ENCODE peak calls at places on chromosomes 16 and 17, in eight cellular contexts. Z is HepG2, E is OCI-LY7, P is aorta, J is lung, Q is transverse colon, T is upper lobe of right lung, S is tibial artery. O is an unnamed sample.

GRCh38 chr17:42865638-42866094 is 14.7 kb downstream of the AOC3 start:
- DNase-seq in Z (peak), E (no peak), P (no peak), J (no peak), Q (no peak), T (no peak), S (no peak), O (no peak)

GRCh38 chr16:75789237-75789636 is 62.9 kb upstream of the CPHXL start:
- DNase-seq in Z (peak), E (peak), P (no peak), J (no peak), Q (no peak), T (no peak), S (no peak), O (no peak)

GRCh38 chr16:83887088-83887487 is 11.8 kb upstream of the MLYCD start:
- DNase-seq in Z (no peak), E (peak), P (no peak), J (no peak), Q (peak), T (no peak), S (no peak), O (no peak)

GRCh38 chr16:59046335-59046734 is 312.2 kb upstream of the GOT2 start:
- DNase-seq in Z (no peak), E (no peak), P (no peak), J (no peak), Q (no peak), T (no peak), S (no peak), O (no peak)

GRCh38 chr17:40091691-40092397 is 8.5 kb downstream of the NR1D1 start:
- DNase-seq in Z (no peak), E (no peak), P (peak), J (no peak), Q (no peak), T (no peak), S (peak), O (no peak)

GRCh38 chr17:10022416-10022815 is 117.3 kb upstream of the RCVRN start:
- DNase-seq in Z (no peak), E (no peak), P (no peak), J (no peak), Q (no peak), T (no peak), S (no peak), O (no peak)

GRCh38 chr16:19410435-19411153 is 7.1 kb upstream of the TMC5 start:
- DNase-seq in Z (no peak), E (no peak), P (peak), J (peak), Q (peak), T (peak), S (peak), O (no peak)

GRCh38 chr16:25258856-25259179 is 1.2 kb upstream of the ZKSCAN2 start:
- DNase-seq in Z (no peak), E (peak), P (no peak), J (no peak), Q (no peak), T (no peak), S (no peak), O (no peak)

GRCh38 chr16:89404561-89404960 is 85.8 kb downstream of the ANKRD11 start:
- DNase-seq in Z (no peak), E (no peak), P (no peak), J (no peak), Q (peak), T (no peak), S (no peak), O (no peak)

GRCh38 chr16:66420396-66420795 is 6.7 kb upstream of the BEAN1 start:
- DNase-seq in Z (no peak), E (no peak), P (no peak), J (no peak), Q (no peak), T (no peak), S (no peak), O (no peak)

GRCh38 chr17:1576500-1576899 is 13.9 kb upstream of the PITPNA start:
- DNase-seq in Z (no peak), E (no peak), P (no peak), J (no peak), Q (no peak), T (no peak), S (no peak), O (no peak)

GRCh38 chr17:1573932-1574696 is 11.5 kb upstream of the PITPNA start:
- DNase-seq in Z (peak), E (peak), P (peak), J (peak), Q (peak), T (peak), S (peak), O (peak)

GRCh38 chr17:1577657-1578428 is 15.3 kb upstream of the PITPNA start:
- DNase-seq in Z (no peak), E (no peak), P (peak), J (no peak), Q (no peak), T (no peak), S (no peak), O (no peak)

GRCh38 chr17:1574697-1575471 is 12.3 kb upstream of the PITPNA start:
- DNase-seq in Z (no peak), E (no peak), P (no peak), J (no peak), Q (no peak), T (peak), S (no peak), O (no peak)

GRCh38 chr17:1577186-1577585 is 14.6 kb upstream of the PITPNA start:
- DNase-seq in Z (peak), E (no peak), P (peak), J (peak), Q (peak), T (peak), S (peak), O (no peak)
- H3K27ac ChIP-seq in Z (peak), E (no peak), P (peak), J (peak), Q (peak), T (peak), S (peak), O (no peak)

GRCh38 chr16:67963325-67964321 is 4.8 kb downstream of the SLC12A4 start:
- DNase-seq in Z (no peak), E (no peak), P (no peak), J (no peak), Q (no peak), T (no peak), S (no peak), O (no peak)
- H3K27ac ChIP-seq in Z (no peak), E (no peak), P (no peak), J (peak), Q (peak), T (peak), S (peak), O (no peak)

GRCh38 chr16:49696414-49697101 is 159.4 kb downstream of the ZNF423 start:
- DNase-seq in Z (no peak), E (no peak), P (no peak), J (no peak), Q (no peak), T (no peak), S (no peak), O (no peak)

GRCh38 chr16:49698931-49699715 is 156.8 kb downstream of the ZNF423 start:
- DNase-seq in Z (no peak), E (no peak), P (peak), J (no peak), Q (no peak), T (no peak), S (peak), O (no peak)

GRCh38 chr16:49698416-49698815 is 157.5 kb downstream of the ZNF423 start:
- DNase-seq in Z (no peak), E (no peak), P (peak), J (no peak), Q (no peak), T (no peak), S (peak), O (no peak)

GRCh38 chr16:49695782-49696413 is 160.0 kb downstream of the ZNF423 start:
- DNase-seq in Z (no peak), E (no peak), P (no peak), J (no peak), Q (no peak), T (no peak), S (no peak), O (no peak)

GRCh38 chr16:49697631-49698030 is 158.3 kb downstream of the ZNF423 start:
- DNase-seq in Z (no peak), E (no peak), P (no peak), J (no peak), Q (no peak), T (no peak), S (no peak), O (no peak)
- H3K27ac ChIP-seq in Z (no peak), E (no peak), P (no peak), J (no peak), Q (no peak), T (no peak), S (no peak), O (no peak)

GRCh38 chr16:56241596-56241995 is 50.3 kb downstream of the GNAO1 start:
- DNase-seq in Z (no peak), E (no peak), P (no peak), J (no peak), Q (no peak), T (no peak), S (no peak), O (no peak)
- H3K27ac ChIP-seq in Z (no peak), E (no peak), P (no peak), J (no peak), Q (peak), T (no peak), S (no peak), O (no peak)

GRCh38 chr16:27177031-27177774 is 26.1 kb upstream of the KDM8 start:
- DNase-seq in Z (no peak), E (no peak), P (no peak), J (no peak), Q (no peak), T (no peak), S (no peak), O (no peak)

GRCh38 chr16:27174798-27175197 is 28.5 kb upstream of the KDM8 start:
- DNase-seq in Z (no peak), E (no peak), P (no peak), J (no peak), Q (no peak), T (no peak), S (no peak), O (no peak)

GRCh38 chr16:27174007-27174406 is 29.3 kb upstream of the KDM8 start:
- DNase-seq in Z (no peak), E (peak), P (no peak), J (no peak), Q (peak), T (no peak), S (no peak), O (peak)

GRCh38 chr16:27179500-27180072 is 23.7 kb upstream of the KDM8 start:
- DNase-seq in Z (peak), E (peak), P (peak), J (peak), Q (peak), T (peak), S (peak), O (peak)

GRCh38 chr16:27175888-27176287 is 27.4 kb upstream of the KDM8 start:
- DNase-seq in Z (no peak), E (no peak), P (no peak), J (no peak), Q (no peak), T (no peak), S (no peak), O (no peak)
- H3K27ac ChIP-seq in Z (no peak), E (peak), P (no peak), J (no peak), Q (no peak), T (no peak), S (no peak), O (no peak)

DNA sequence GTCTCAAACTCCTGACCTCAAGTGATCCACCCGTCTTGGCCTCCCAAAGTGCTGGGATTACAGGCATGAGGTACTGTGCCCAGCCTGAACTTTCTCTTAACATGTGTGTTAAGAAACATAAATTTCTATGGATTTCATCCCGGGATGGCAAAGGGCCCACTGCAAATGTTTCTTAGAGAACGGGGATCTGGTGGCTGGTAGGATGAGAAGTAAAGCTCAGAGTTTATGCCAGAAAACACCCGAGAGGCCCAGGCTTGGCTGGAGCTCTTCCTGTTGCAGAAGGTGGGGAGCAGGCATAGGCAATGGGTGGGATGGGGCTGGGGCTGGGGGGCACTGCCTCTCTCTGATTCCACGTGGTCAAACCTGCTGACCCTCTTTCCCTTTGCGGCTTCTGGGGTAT is 5.6 kb upstream of the CARHSP1 start:
- DNase-seq in Z (no peak), E (no peak), P (no peak), J (no peak), Q (no peak), T (no peak), S (no peak), O (no peak)
- H3K27ac ChIP-seq in Z (no peak), E (no peak), P (no peak), J (no peak), Q (no peak), T (no peak), S (no peak), O (no peak)